ENCODE peak calls at places on chromosomes 16 and 17, in five cellular contexts. G, A, J, Z and C are unnamed samples.

GRCh38 chr16:69476920-69477418 is 52.5 kb downstream of the CYB5B start:
- DNase-seq in G (no peak), A (peak), J (peak), Z (no peak), C (peak)

GRCh38 chr17:39845052-39845976 is 18.8 kb downstream of the IKZF3 start:
- DNase-seq in G (no peak), A (peak), J (no peak), Z (no peak), C (no peak)

GRCh38 chr17:50939542-50939794 is 73.3 kb upstream of the TOB1 start:
- DNase-seq in G (no peak), A (no peak), J (no peak), Z (no peak), C (no peak)

GRCh38 chr17:50365165-50365564 is 7.8 kb downstream of the MRPL27 start:
- DNase-seq in G (no peak), A (no peak), J (no peak), Z (no peak), C (no peak)

GRCh38 chr17:40348562-40349476 is 15.7 kb downstream of the GJD3 start:
- DNase-seq in G (peak), A (no peak), J (no peak), Z (no peak), C (no peak)

GRCh38 chr16:24721830-24722238 is 7.6 kb upstream of the TNRC6A start:
- DNase-seq in G (no peak), A (peak), J (no peak), Z (no peak), C (peak)

GRCh38 chr16:17343028-17343427 is 127.7 kb downstream of the XYLT1 start:
- DNase-seq in G (no peak), A (no peak), J (no peak), Z (peak), C (no peak)

GRCh38 chr17:2718150-2718938 is 6.8 kb upstream of the CLUH start:
- DNase-seq in G (no peak), A (peak), J (no peak), Z (no peak), C (peak)

GRCh38 chr17:37671028-37671812 is 28.0 kb upstream of the DDX52 start:
- DNase-seq in G (no peak), A (peak), J (no peak), Z (no peak), C (no peak)

GRCh38 chr16:73285336-73285735 is 237.4 kb upstream of the ZFHX3 start:
- DNase-seq in G (no peak), A (no peak), J (no peak), Z (no peak), C (no peak)

GRCh38 chr16:25155553-25156460 is 44.3 kb downstream of the LCMT1 start:
- DNase-seq in G (no peak), A (no peak), J (no peak), Z (no peak), C (peak)

GRCh38 chr16:54886078-54886477 is 44.6 kb upstream of the IRX5 start:
- DNase-seq in G (no peak), A (no peak), J (no peak), Z (no peak), C (no peak)

GRCh38 chr17:81422776-81423697 is 27.8 kb downstream of the BAHCC1 start:
- DNase-seq in G (no peak), A (peak), J (peak), Z (no peak), C (peak)

GRCh38 chr17:13631541-13631940 is 29.8 kb upstream of the HS3ST3A1 start:
- DNase-seq in G (no peak), A (peak), J (no peak), Z (no peak), C (no peak)

GRCh38 chr17:4551141-4551540 is 4.0 kb downstream of the MYBBP1A start:
- DNase-seq in G (no peak), A (no peak), J (no peak), Z (no peak), C (peak)

GRCh38 chr16:69848635-69849545 is 86.8 kb downstream of the WWP2 start:
- DNase-seq in G (peak), A (peak), J (peak), Z (peak), C (peak)

GRCh38 chr16:81517630-81518438 is 73.2 kb downstream of the CMIP start:
- DNase-seq in G (no peak), A (no peak), J (no peak), Z (no peak), C (peak)

GRCh38 chr16:66510711-66511614 is 39.0 kb downstream of the TK2 start:
- DNase-seq in G (no peak), A (no peak), J (no peak), Z (peak), C (no peak)

GRCh38 chr17:19460695-19461094 is 49.7 kb downstream of the RNF112 start:
- DNase-seq in G (peak), A (no peak), J (no peak), Z (no peak), C (peak)

GRCh38 chr17:63609820-63610573 is 9.3 kb downstream of the TACO1 start:
- DNase-seq in G (no peak), A (no peak), J (no peak), Z (no peak), C (no peak)

GRCh38 chr17:34393401-34393800 is 30.4 kb upstream of the CCL1 start:
- DNase-seq in G (no peak), A (no peak), J (no peak), Z (no peak), C (no peak)

GRCh38 chr17:28946239-28946638 is 5.1 kb downstream of the PHF12 start:
- DNase-seq in G (no peak), A (no peak), J (peak), Z (no peak), C (peak)

GRCh38 chr16:81443688-81444447 is 740 bp upstream of the CMIP start:
- DNase-seq in G (no peak), A (no peak), J (no peak), Z (no peak), C (no peak)

GRCh38 chr17:75459590-75460267 is 3.3 kb downstream of the TMEM94 start:
- DNase-seq in G (no peak), A (peak), J (no peak), Z (peak), C (no peak)

GRCh38 chr16:72937916-72938315 is 110.0 kb downstream of the ZFHX3 start:
- DNase-seq in G (no peak), A (no peak), J (no peak), Z (no peak), C (no peak)

GRCh38 chr16:2364638-2365210 is 24.2 kb upstream of the ABCA3 start:
- DNase-seq in G (no peak), A (no peak), J (no peak), Z (no peak), C (no peak)

GRCh38 chr17:83201206-83202001 is 122.0 kb downstream of the METRNL start:
- DNase-seq in G (peak), A (no peak), J (no peak), Z (peak), C (no peak)

GRCh38 chr17:74742153-74742515 is 5.1 kb downstream of the RAB37 start:
- DNase-seq in G (no peak), A (no peak), J (no peak), Z (peak), C (no peak)

GRCh38 chr17:40069751-40070643 is 7.2 kb downstream of the THRA start:
- DNase-seq in G (no peak), A (no peak), J (no peak), Z (peak), C (peak)

GRCh38 chr17:44518032-44518431 is 14.8 kb upstream of the GPATCH8 start:
- DNase-seq in G (no peak), A (peak), J (no peak), Z (no peak), C (peak)

GRCh38 chr16:72877374-72878028 is 170.4 kb downstream of the ZFHX3 start:
- DNase-seq in G (no peak), A (peak), J (peak), Z (no peak), C (peak)

DNA sequence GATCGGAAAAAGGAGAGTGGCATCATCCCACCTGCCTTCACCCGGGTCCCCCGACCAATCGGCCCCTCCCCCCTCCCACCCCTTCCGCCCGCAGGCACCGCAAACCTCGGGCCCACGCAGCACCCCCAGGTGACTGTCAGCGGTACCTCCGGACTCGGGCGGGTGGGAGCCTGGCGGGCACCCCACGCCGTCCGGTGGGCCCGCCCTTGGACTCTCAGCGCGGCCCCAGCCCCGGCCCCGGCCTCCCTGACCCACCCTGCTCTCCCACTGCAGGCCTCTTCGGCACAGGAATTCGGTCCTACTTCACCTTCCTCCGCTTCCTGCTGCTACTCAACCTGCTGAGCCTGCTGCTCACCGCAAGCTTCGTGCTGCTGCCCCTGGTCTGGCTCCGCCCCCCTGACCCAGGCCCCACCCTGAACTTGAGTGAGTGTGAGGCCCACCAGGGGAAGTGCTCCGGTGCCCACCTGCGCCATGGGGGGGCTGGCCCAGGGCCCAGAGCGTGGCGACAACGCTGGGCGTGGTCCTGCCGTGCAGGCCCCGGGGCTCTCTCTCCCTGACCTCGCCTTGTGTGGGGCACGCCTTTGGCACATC is 1.6 kb downstream of the TMC8 start:
- DNase-seq in G (no peak), A (no peak), J (no peak), Z (peak), C (no peak)
- TF ChIP-seq CTCF in G (no peak), A (no peak), J (no peak), Z (no peak), C (no peak)

GRCh38 chr16:57480127-57480753 is 6.1 kb downstream of the DOK4 start:
- DNase-seq in G (no peak), A (no peak), J (no peak), Z (no peak), C (peak)
- H3K4me3 ChIP-seq in G (peak), A (no peak), J (peak), Z (no peak), C (peak)

GRCh38 chr16:85674828-85675227 is 13.9 kb downstream of the GINS2 start:
- DNase-seq in G (no peak), A (no peak), J (no peak), Z (no peak), C (no peak)

GRCh38 chr16:85673529-85674417 is 15.0 kb downstream of the GINS2 start:
- DNase-seq in G (no peak), A (peak), J (no peak), Z (no peak), C (peak)

GRCh38 chr16:85674418-85674755 is 14.4 kb downstream of the GINS2 start:
- DNase-seq in G (no peak), A (no peak), J (no peak), Z (no peak), C (no peak)

GRCh38 chr16:85676466-85676865 is 12.3 kb downstream of the GINS2 start:
- DNase-seq in G (no peak), A (no peak), J (no peak), Z (no peak), C (no peak)

GRCh38 chr16:85675528-85675927 is 13.2 kb downstream of the GINS2 start:
- DNase-seq in G (no peak), A (no peak), J (no peak), Z (no peak), C (peak)
- TF ChIP-seq CTCF in G (peak), A (peak), J (peak), Z (peak), C (peak)

GRCh38 chr17:7838291-7839075 is 4.5 kb downstream of the KDM6B start:
- DNase-seq in G (no peak), A (no peak), J (no peak), Z (peak), C (peak)
- H3K4me3 ChIP-seq in G (no peak), A (peak), J (peak), Z (peak), C (peak)

DNA sequence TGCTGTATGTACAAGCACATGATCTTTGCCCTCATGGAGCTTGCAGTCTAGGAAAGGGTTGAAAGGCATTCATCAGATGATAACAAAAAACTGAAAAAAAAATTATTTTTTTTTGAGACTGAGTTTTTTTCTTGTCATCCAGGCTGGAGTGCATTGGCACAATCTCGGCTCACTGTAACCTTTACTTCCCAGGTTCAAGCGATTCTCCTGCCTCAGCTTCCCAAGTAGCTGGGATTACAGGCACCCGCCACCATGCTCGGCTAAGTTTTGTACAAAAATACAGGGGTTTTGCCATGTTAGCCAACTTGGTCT is 38.7 kb upstream of the BCAS3 start:
- DNase-seq in G (no peak), A (no peak), J (no peak), Z (no peak), C (no peak)
- TF ChIP-seq CTCF in G (peak), A (no peak), J (no peak), Z (no peak), C (no peak)

GRCh38 chr17:59154335-59154720 is 658 bp downstream of the SKA2 start:
- DNase-seq in G (peak), A (peak), J (no peak), Z (peak), C (peak)

GRCh38 chr17:59151007-59151406 is 4.0 kb downstream of the SKA2 start:
- DNase-seq in G (no peak), A (no peak), J (no peak), Z (no peak), C (no peak)

GRCh38 chr17:59154721-59155438 is at the start of gene SKA2:
- DNase-seq in G (peak), A (no peak), J (no peak), Z (peak), C (no peak)

GRCh38 chr17:59151591-59151990 is 3.4 kb downstream of the SKA2 start:
- DNase-seq in G (no peak), A (no peak), J (no peak), Z (no peak), C (no peak)

GRCh38 chr17:59152925-59153324 is 2.1 kb downstream of the SKA2 start:
- DNase-seq in G (no peak), A (no peak), J (no peak), Z (no peak), C (no peak)
- H3K4me3 ChIP-seq in G (no peak), A (no peak), J (peak), Z (no peak), C (peak)